ENCODE peak calls at places on chromosome 19, in nine cellular contexts. E, R, G, X, F, P, I, O and T are unnamed samples.

GRCh38 chr19:35216833-35217707 is 11.5 kb downstream of the FAM187B start:
- DNase-seq in O (no peak), X (peak; percentile 62), R (no peak), G (no peak), E (peak; percentile 5), F (no peak), P (no peak), I (peak; percentile 27), T (peak; percentile 30)

GRCh38 chr19:12774588-12775555 is at the start of gene HOOK2:
- DNase-seq in X (peak; percentile 97), E (peak; percentile 100), F (peak; percentile 80), P (peak; percentile 95), G (peak; percentile 100), O (no peak), R (no peak), I (no peak), T (no peak)

GRCh38 chr19:38711726-38712153 is 32.5 kb downstream of the CAPN12 start:
- DNase-seq in G (no peak), X (no peak), P (no peak), F (peak; percentile 93), R (peak; percentile 75), O (no peak), I (no peak), E (peak; percentile 91), T (no peak)

GRCh38 chr19:861756-862528 is 2.5 kb downstream of the CFD start:
- DNase-seq in F (no peak), R (no peak), I (peak; percentile 46), P (peak; percentile 63), G (peak; percentile 86), E (no peak), O (no peak), X (peak; percentile 86), T (peak; percentile 75)

GRCh38 chr19:31135841-31136240 is 213.4 kb downstream of the TSHZ3 start:
- DNase-seq in F (no peak), I (no peak), O (no peak), R (no peak), P (no peak), G (no peak), X (no peak), E (no peak), T (no peak)

GRCh38 chr19:1813197-1813836 is 1.2 kb upstream of the ATP8B3 start:
- DNase-seq in E (no peak), P (no peak), I (no peak), G (no peak), R (no peak), F (no peak), X (no peak), O (no peak), T (no peak)

GRCh38 chr19:18364826-18365528 is 21.0 kb upstream of the GDF15 start:
- DNase-seq in F (peak; percentile 84), I (no peak), G (no peak), O (peak; percentile 78), R (peak; percentile 100), X (peak; percentile 86), E (peak; percentile 89), P (peak; percentile 96), T (no peak)

GRCh38 chr19:39498262-39499081 is at the start of gene DLL3:
- DNase-seq in P (no peak), X (no peak), O (no peak), E (no peak), I (no peak), F (no peak), R (no peak), G (no peak), T (no peak)

GRCh38 chr19:41530761-41531301 is 45.1 kb upstream of the CEACAM21 start:
- DNase-seq in G (no peak), X (no peak), O (no peak), E (peak; percentile 20), F (peak; percentile 67), P (no peak), R (peak; percentile 62), I (no peak), T (no peak)

GRCh38 chr19:8253678-8254077 is 44.5 kb downstream of the CERS4 start:
- DNase-seq in F (no peak), R (no peak), E (no peak), G (peak; percentile 36), I (no peak), O (no peak), P (no peak), X (no peak), T (no peak)

GRCh38 chr19:55086730-55087541 is 11.3 kb downstream of the EPS8L1 start:
- DNase-seq in I (no peak), E (peak; percentile 70), O (peak; percentile 95), F (peak; percentile 94), R (peak; percentile 96), G (peak; percentile 84), P (no peak), X (peak; percentile 95), T (no peak)

GRCh38 chr19:22610121-22610520 is 24.0 kb upstream of the ZNF492 start:
- DNase-seq in O (no peak), I (no peak), F (no peak), P (no peak), G (no peak), E (no peak), R (no peak), X (no peak), T (no peak)

GRCh38 chr19:48237057-48237456 is 18.7 kb downstream of the CARD8 start:
- DNase-seq in O (no peak), P (no peak), R (no peak), G (no peak), E (no peak), X (no peak), F (no peak), I (no peak), T (no peak)

GRCh38 chr19:37989855-37990254 is 82.8 kb downstream of the SIPA1L3 start:
- DNase-seq in P (no peak), X (peak; percentile 64), E (no peak), R (peak; percentile 18), G (no peak), F (no peak), I (no peak), O (no peak), T (no peak)

GRCh38 chr19:19109601-19110000 is 28.7 kb downstream of the TMEM161A start:
- DNase-seq in O (no peak), G (no peak), F (no peak), E (no peak), P (no peak), X (no peak), I (no peak), R (peak; percentile 25), T (no peak)

GRCh38 chr19:55489711-55490477 is 1.7 kb downstream of the SSC5D start:
- DNase-seq in P (no peak), X (no peak), I (no peak), O (no peak), E (no peak), G (no peak), F (no peak), R (no peak), T (no peak)

GRCh38 chr19:49761625-49762311 is 1.3 kb downstream of the TSKS start:
- DNase-seq in G (no peak), O (peak; percentile 66), X (no peak), F (no peak), E (no peak), R (peak; percentile 81), I (no peak), P (no peak), T (no peak)
- TF ChIP-seq CTCF in G (no peak), O (no peak), X (peak; percentile 20), F (no peak), E (no peak), R (peak; percentile 49), I (no peak), P (no peak), T (no peak)

GRCh38 chr19:5053661-5054060 is 84.7 kb downstream of the KDM4B start:
- DNase-seq in P (no peak), R (no peak), I (no peak), E (peak; percentile 39), G (no peak), O (no peak), X (no peak), F (no peak), T (no peak)

GRCh38 chr19:5054551-5055456 is 85.9 kb downstream of the KDM4B start:
- DNase-seq in I (no peak), F (no peak), O (no peak), R (no peak), X (no peak), P (no peak), G (peak; percentile 61), E (no peak), T (no peak)

GRCh38 chr19:5052515-5052914 is 83.6 kb downstream of the KDM4B start:
- DNase-seq in X (no peak), E (no peak), R (no peak), O (no peak), P (no peak), F (no peak), I (no peak), G (peak; percentile 75), T (no peak)

GRCh38 chr19:5051619-5052018 is 82.7 kb downstream of the KDM4B start:
- DNase-seq in I (no peak), F (no peak), X (no peak), R (no peak), P (no peak), G (no peak), O (no peak), E (no peak), T (no peak)

GRCh38 chr19:5052945-5053485 is 84.1 kb downstream of the KDM4B start:
- DNase-seq in O (no peak), I (no peak), E (no peak), P (no peak), G (no peak), F (no peak), R (no peak), X (no peak), T (no peak)
- H3K36me3 ChIP-seq in O (peaks cover 2% of the 10 kb centered on the region), I (peaks cover 2% of the 10 kb centered on the region), E (peaks cover 12% of the 10 kb centered on the region), P (no peaks in the 10 kb centered on the region), G (no peaks in the 10 kb centered on the region), F (peaks cover 83% of the 10 kb centered on the region), R (peaks cover 15% of the 10 kb centered on the region), X (peaks cover 13% of the 10 kb centered on the region), T (peaks cover 2% of the 10 kb centered on the region)

GRCh38 chr19:50329146-50329925 is at the start of gene KCNC3:
- DNase-seq in I (peak; percentile 84), X (peak; percentile 100), G (peak; percentile 100), E (peak; percentile 100), P (peak; percentile 99), R (peak; percentile 99), F (peak; percentile 96), O (peak; percentile 98), T (peak; percentile 99)
- H3K27me3 ChIP-seq in I (peaks cover 45% of the 10 kb centered on the region), X (peaks cover 10% of the 10 kb centered on the region), G (no peaks in the 10 kb centered on the region), E (no peaks in the 10 kb centered on the region), P (no peaks in the 10 kb centered on the region), R (no peaks in the 10 kb centered on the region), F (peaks cover 7% of the 10 kb centered on the region), O (no peaks in the 10 kb centered on the region), T (no peaks in the 10 kb centered on the region)

DNA sequence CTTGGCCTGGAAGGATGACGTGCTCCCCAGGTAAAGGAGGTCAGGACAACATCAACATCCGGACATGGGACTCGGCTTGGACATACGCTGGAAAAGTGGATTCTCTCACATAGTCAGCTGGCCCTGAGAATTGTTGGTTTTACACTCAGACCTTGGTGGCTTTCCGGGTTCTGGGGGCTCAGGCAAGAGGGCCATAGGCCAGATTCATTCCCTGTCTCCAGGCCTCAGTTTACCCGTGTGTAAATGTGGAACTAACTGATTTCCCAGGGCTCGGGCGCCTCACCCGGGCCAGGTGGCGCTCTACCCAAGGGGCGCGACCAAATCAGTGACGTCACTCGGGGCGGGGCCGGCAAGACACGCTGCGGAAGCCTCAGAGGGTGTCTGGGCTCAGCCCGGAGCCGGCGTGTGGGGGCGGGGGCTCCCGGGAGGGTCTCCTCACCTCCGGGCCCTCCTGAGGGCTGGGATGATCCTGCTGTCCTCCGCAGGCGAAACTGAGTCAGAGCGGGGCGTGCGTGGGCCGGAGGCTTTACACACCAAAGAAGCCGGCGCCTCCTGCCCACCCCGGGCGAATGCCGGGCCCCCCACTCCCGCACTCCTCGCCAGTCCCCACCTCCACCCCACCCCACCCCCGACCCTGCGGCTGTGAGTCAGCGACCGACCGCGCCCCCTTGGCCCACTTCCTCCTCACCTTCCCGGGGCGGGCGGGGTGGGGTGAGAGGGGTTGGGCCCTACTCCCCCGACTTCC is 861 bp upstream of the VASP start:
- DNase-seq in I (peak; percentile 99), P (peak; percentile 87), R (peak; percentile 94), G (peak; percentile 98), X (peak; percentile 99), E (peak; percentile 95), O (peak; percentile 94), F (peak; percentile 96), T (peak; percentile 94)
- TF ChIP-seq CTCF in I (peak; percentile 32), P (peak; percentile 54), R (peak; percentile 61), G (no peak), X (peak; percentile 46), E (peak; percentile 22), O (no peak), F (no peak), T (peak; percentile 80)